ENCODE peak calls at places on chromosomes 6 and 20, in seven cellular contexts. P is HCT116; D is frontal cortex; G is G401; H is stimulated activated CD4-positive, alpha-beta T cell treated with anti-CD3 and anti-CD28 coated beads, Interleukin-12 subunit alpha, Interleukin-12 subunit beta, amount 100 ng/mL, for 24 hours; I is MCF 10A; N is fibroblast of lung. R is an unnamed sample.

GRCh38 chr20:50750145-50750671 is 18.8 kb downstream of the PARD6B start:
- DNase-seq in P (no peak), D (no peak), G (no peak), H (no peak), I (no peak), N (no peak), R (no peak)

GRCh38 chr6:144297498-144298166 is 12.5 kb downstream of the UTRN start:
- DNase-seq in P (no peak), D (no peak), G (no peak), H (no peak), I (no peak), N (peak; percentile 87), R (no peak)

GRCh38 chr6:14085176-14085787 is 32.3 kb upstream of the CD83 start:
- DNase-seq in P (no peak), D (no peak), G (no peak), H (no peak), I (no peak), N (no peak), R (no peak)

GRCh38 chr20:38337561-38338140 is 8.6 kb upstream of the LBP start:
- DNase-seq in P (peak; percentile 74), D (peak; percentile 37), G (peak; percentile 32), H (peak; percentile 7), I (peak; percentile 27), N (no peak), R (no peak)

GRCh38 chr6:134584809-134585528 is 267.1 kb upstream of the SGK1 start:
- DNase-seq in P (no peak), D (no peak), G (no peak), H (no peak), I (no peak), N (peak; percentile 24), R (no peak)

GRCh38 chr6:12717356-12717755 is 789 bp downstream of the PHACTR1 start:
- DNase-seq in P (no peak), D (no peak), G (peak; percentile 45), H (no peak), I (no peak), N (no peak), R (no peak)

GRCh38 chr6:106275692-106276091 is 49.9 kb downstream of the ATG5 start:
- DNase-seq in P (no peak), D (no peak), G (peak; percentile 20), H (no peak), I (no peak), N (peak; percentile 61), R (no peak)

GRCh38 chr6:166565084-166565651 is 21.3 kb downstream of the RAMACL start:
- DNase-seq in P (no peak), D (no peak), G (no peak), H (no peak), I (no peak), N (no peak), R (no peak)

GRCh38 chr6:56595490-56596122 is 47.1 kb downstream of the DST start:
- DNase-seq in P (peak; percentile 12), D (peak; percentile 10), G (peak; percentile 73), H (peak; percentile 37), I (peak; percentile 64), N (peak; percentile 45), R (no peak)

GRCh38 chr6:36728289-36729168 is 30.9 kb downstream of the RAB44 start:
- DNase-seq in P (no peak), D (no peak), G (no peak), H (no peak), I (no peak), N (no peak), R (no peak)

GRCh38 chr20:8355453-8355852 is 223.4 kb downstream of the PLCB1 start:
- DNase-seq in P (no peak), D (no peak), G (no peak), H (no peak), I (no peak), N (no peak), R (no peak)

GRCh38 chr20:44743080-44743701 is 2.5 kb upstream of the KCNK15 start:
- DNase-seq in P (no peak), D (no peak), G (no peak), H (no peak), I (no peak), N (no peak), R (no peak)

GRCh38 chr20:62831361-62831788 is 14.5 kb downstream of the COL9A3 start:
- DNase-seq in P (no peak), D (no peak), G (no peak), H (no peak), I (no peak), N (no peak), R (no peak)

GRCh38 chr20:723756-724155 is 44.5 kb downstream of the SLC52A3 start:
- DNase-seq in P (no peak), D (no peak), G (peak; percentile 98), H (no peak), I (peak; percentile 30), N (no peak), R (no peak)

GRCh38 chr20:16485406-16485805 is 87.8 kb downstream of the KIF16B start:
- DNase-seq in P (no peak), D (no peak), G (no peak), H (no peak), I (peak; percentile 18), N (peak; percentile 31), R (no peak)

GRCh38 chr20:14445310-14445709 is 107.9 kb upstream of the FLRT3 start:
- DNase-seq in P (no peak), D (no peak), G (no peak), H (no peak), I (peak; percentile 59), N (peak; percentile 72), R (no peak)

GRCh38 chr6:157518399-157519250 is 137.6 kb downstream of the ZDHHC14 start:
- DNase-seq in P (peak; percentile 44), D (no peak), G (no peak), H (no peak), I (no peak), N (peak; percentile 38), R (no peak)

GRCh38 chr6:109008537-109008950 is 86.1 kb downstream of the SESN1 start:
- DNase-seq in P (no peak), D (no peak), G (peak; percentile 78), H (no peak), I (no peak), N (peak; percentile 65), R (no peak)

GRCh38 chr6:15752820-15753219 is 90.0 kb upstream of the DTNBP1 start:
- DNase-seq in P (no peak), D (no peak), G (no peak), H (no peak), I (no peak), N (no peak), R (no peak)

GRCh38 chr20:19433371-19434316 is 221.2 kb downstream of the SLC24A3 start:
- DNase-seq in P (no peak), D (no peak), G (no peak), H (no peak), I (no peak), N (peak; percentile 16), R (no peak)

GRCh38 chr6:159151266-159151855 is 17.8 kb upstream of the FNDC1 start:
- DNase-seq in P (peak; percentile 51), D (no peak), G (peak; percentile 50), H (peak; percentile 39), I (peak; percentile 63), N (peak; percentile 69), R (peak; percentile 12)

GRCh38 chr20:32130352-32130751 is 20.8 kb downstream of the TM9SF4 start:
- DNase-seq in P (no peak), D (no peak), G (no peak), H (no peak), I (no peak), N (no peak), R (no peak)

GRCh38 chr6:35327349-35328027 is 14.9 kb upstream of the PPARD start:
- DNase-seq in P (peak; percentile 32), D (no peak), G (peak; percentile 41), H (peak; percentile 59), I (peak; percentile 62), N (peak; percentile 62), R (peak; percentile 50)

GRCh38 chr20:58458342-58459057 is 56.7 kb downstream of the APCDD1L start:
- DNase-seq in P (no peak), D (no peak), G (no peak), H (no peak), I (no peak), N (peak; percentile 19), R (no peak)

GRCh38 chr6:186221-186965 is 105.9 kb upstream of the DUSP22 start:
- DNase-seq in P (no peak), D (no peak), G (no peak), H (no peak), I (no peak), N (peak; percentile 25), R (no peak)

GRCh38 chr6:85537055-85537494 is 56.6 kb downstream of the SNX14 start:
- DNase-seq in P (no peak), D (no peak), G (peak; percentile 16), H (no peak), I (peak; percentile 6), N (peak; percentile 50), R (no peak)

GRCh38 chr6:150373260-150373701 is 4.5 kb downstream of the IYD start:
- DNase-seq in P (no peak), D (no peak), G (peak; percentile 6), H (no peak), I (peak; percentile 44), N (peak; percentile 38), R (no peak)

GRCh38 chr20:32560989-32561830 is 23.9 kb downstream of the NOL4L start:
- DNase-seq in P (no peak), D (no peak), G (peak; percentile 50), H (no peak), I (no peak), N (no peak), R (no peak)

GRCh38 chr20:46767127-46767761 is 57.8 kb downstream of the SLC2A10 start:
- DNase-seq in P (peak; percentile 46), D (no peak), G (peak; percentile 2), H (peak; percentile 3), I (peak; percentile 72), N (peak; percentile 40), R (peak; percentile 3)

GRCh38 chr6:36834576-36835293 is 4.5 kb downstream of the CPNE5 start:
- DNase-seq in P (no peak), D (no peak), G (no peak), H (no peak), I (no peak), N (no peak), R (no peak)

GRCh38 chr6:72702421-72702820 is 80.6 kb downstream of the KCNQ5 start:
- DNase-seq in P (no peak), D (no peak), G (no peak), H (no peak), I (no peak), N (no peak), R (no peak)

GRCh38 chr6:109816452-109817374 is 125.6 kb downstream of the FIG4 start:
- DNase-seq in P (no peak), D (no peak), G (peak; percentile 80), H (no peak), I (no peak), N (no peak), R (no peak)

GRCh38 chr6:4133941-4134838 is 1.2 kb downstream of the ECI2 start:
- DNase-seq in P (no peak), D (no peak), G (peak; percentile 44), H (no peak), I (peak; percentile 30), N (peak; percentile 25), R (peak; percentile 23)

GRCh38 chr20:18034039-18034438 is 23.7 kb downstream of the OVOL2 start:
- DNase-seq in P (no peak), D (no peak), G (no peak), H (no peak), I (no peak), N (no peak), R (no peak)

GRCh38 chr6:143901885-143902708 is 37.8 kb downstream of the ZC2HC1B start:
- DNase-seq in P (no peak), D (no peak), G (no peak), H (no peak), I (no peak), N (peak; percentile 82), R (no peak)

GRCh38 chr6:89242574-89243330 is 25.6 kb upstream of the GABRR1 start:
- DNase-seq in P (peak; percentile 59), D (no peak), G (peak; percentile 71), H (no peak), I (peak; percentile 62), N (peak; percentile 79), R (no peak)

GRCh38 chr20:2865630-2866029 is 7.7 kb upstream of the PTPRA start:
- DNase-seq in P (no peak), D (no peak), G (no peak), H (peak; percentile 40), I (no peak), N (no peak), R (peak; percentile 64)

GRCh38 chr6:169224185-169224695 is 29.4 kb downstream of the THBS2 start:
- DNase-seq in P (no peak), D (no peak), G (no peak), H (no peak), I (peak; percentile 73), N (peak; percentile 74), R (no peak)